ENCODE peak calls at places on chromosomes 6 and 20, in five cellular contexts. One of them, this sample, is unnamed.

GRCh38 chr6:87104657-87105056 is 9.8 kb upstream of the CGA start:
- DNase-seq in mesendoderm: no peak
- DNase-seq in H1: no peak
- DNase-seq in IMR-90: no peak
- DNase-seq in neuronal stem cell: no peak
- DNase-seq in this sample: no peak

GRCh38 chr6:42618686-42619085 is 54.9 kb downstream of the UBR2 start:
- DNase-seq in IMR-90: peak; percentile 83
- DNase-seq in mesendoderm: no peak
- DNase-seq in H1: no peak
- DNase-seq in neuronal stem cell: no peak
- DNase-seq in this sample: peak; percentile 10

GRCh38 chr6:14324042-14324441 is 206.5 kb downstream of the CD83 start:
- DNase-seq in neuronal stem cell: no peak
- DNase-seq in H1: no peak
- DNase-seq in IMR-90: peak; percentile 11
- DNase-seq in mesendoderm: no peak
- DNase-seq in this sample: no peak

GRCh38 chr6:3273707-3274521 is 15.2 kb downstream of the PSMG4 start:
- DNase-seq in H1: no peak
- DNase-seq in IMR-90: no peak
- DNase-seq in neuronal stem cell: no peak
- DNase-seq in mesendoderm: no peak
- DNase-seq in this sample: no peak

GRCh38 chr20:15643713-15644112 is 929.5 kb downstream of the KIF16B start:
- DNase-seq in H1: no peak
- DNase-seq in IMR-90: peak; percentile 10
- DNase-seq in neuronal stem cell: no peak
- DNase-seq in mesendoderm: peak; percentile 34
- DNase-seq in this sample: no peak

GRCh38 chr6:100453701-100454521 is 10.8 kb downstream of the SIM1 start:
- DNase-seq in H1: no peak
- DNase-seq in IMR-90: no peak
- DNase-seq in mesendoderm: peak; percentile 84
- DNase-seq in neuronal stem cell: peak; percentile 56
- DNase-seq in this sample: peak; percentile 53

GRCh38 chr6:165662671-165663282 is at the start of gene PDE10A:
- DNase-seq in mesendoderm: peak; percentile 74
- DNase-seq in neuronal stem cell: peak; percentile 68
- DNase-seq in IMR-90: peak; percentile 55
- DNase-seq in H1: no peak
- DNase-seq in this sample: peak; percentile 75

GRCh38 chr6:76416821-76417605 is 344.6 kb upstream of the IMPG1 start:
- DNase-seq in IMR-90: no peak
- DNase-seq in mesendoderm: no peak
- DNase-seq in H1: no peak
- DNase-seq in neuronal stem cell: no peak
- DNase-seq in this sample: no peak

GRCh38 chr6:39543117-39543516 is 182.1 kb downstream of the KIF6 start:
- DNase-seq in neuronal stem cell: no peak
- DNase-seq in mesendoderm: no peak
- DNase-seq in IMR-90: no peak
- DNase-seq in H1: no peak
- DNase-seq in this sample: no peak

GRCh38 chr20:45176526-45176925 is 1.8 kb downstream of the PI3 start:
- DNase-seq in neuronal stem cell: no peak
- DNase-seq in mesendoderm: no peak
- DNase-seq in H1: no peak
- DNase-seq in IMR-90: no peak
- DNase-seq in this sample: no peak

GRCh38 chr20:24016560-24016959 is 28.0 kb upstream of the GGTLC1 start:
- DNase-seq in mesendoderm: no peak
- DNase-seq in neuronal stem cell: no peak
- DNase-seq in IMR-90: no peak
- DNase-seq in H1: no peak
- DNase-seq in this sample: no peak

GRCh38 chr6:14046476-14047068 is 71.0 kb upstream of the CD83 start:
- DNase-seq in neuronal stem cell: peak; percentile 38
- DNase-seq in mesendoderm: peak; percentile 62
- DNase-seq in IMR-90: peak; percentile 48
- DNase-seq in H1: peak; percentile 23
- DNase-seq in this sample: peak; percentile 35

GRCh38 chr6:12748815-12749521 is 32.4 kb downstream of the PHACTR1 start:
- DNase-seq in IMR-90: no peak
- DNase-seq in mesendoderm: no peak
- DNase-seq in neuronal stem cell: peak; percentile 49
- DNase-seq in H1: peak; percentile 57
- DNase-seq in this sample: no peak

GRCh38 chr6:103874575-103874974 is 985.1 kb downstream of the HACE1 start:
- DNase-seq in mesendoderm: peak; percentile 85
- DNase-seq in IMR-90: no peak
- DNase-seq in H1: no peak
- DNase-seq in neuronal stem cell: no peak
- DNase-seq in this sample: no peak

GRCh38 chr6:36381502-36382389 is 5.7 kb downstream of the ETV7 start:
- DNase-seq in IMR-90: no peak
- DNase-seq in mesendoderm: no peak
- DNase-seq in neuronal stem cell: no peak
- DNase-seq in H1: no peak
- DNase-seq in this sample: peak; percentile 72

GRCh38 chr6:163347021-163347446 is 67.5 kb upstream of the QKI start:
- DNase-seq in H1: no peak
- DNase-seq in IMR-90: no peak
- DNase-seq in neuronal stem cell: no peak
- DNase-seq in mesendoderm: no peak
- DNase-seq in this sample: no peak

GRCh38 chr6:22940571-22941290 is 371.4 kb downstream of the HDGFL1 start:
- DNase-seq in neuronal stem cell: no peak
- DNase-seq in H1: no peak
- DNase-seq in mesendoderm: no peak
- DNase-seq in IMR-90: no peak
- DNase-seq in this sample: no peak

GRCh38 chr20:634526-634925 is 18.5 kb downstream of the SRXN1 start:
- DNase-seq in H1: no peak
- DNase-seq in mesendoderm: no peak
- DNase-seq in neuronal stem cell: no peak
- DNase-seq in IMR-90: no peak
- DNase-seq in this sample: no peak

GRCh38 chr20:58712823-58713731 is 20.5 kb downstream of the NPEPL1 start:
- DNase-seq in neuronal stem cell: no peak
- DNase-seq in mesendoderm: no peak
- DNase-seq in H1: no peak
- DNase-seq in IMR-90: no peak
- DNase-seq in this sample: no peak

GRCh38 chr6:17867880-17868279 is 119.6 kb downstream of the KIF13A start:
- DNase-seq in H1: no peak
- DNase-seq in neuronal stem cell: no peak
- DNase-seq in mesendoderm: no peak
- DNase-seq in IMR-90: peak; percentile 81
- DNase-seq in this sample: no peak

GRCh38 chr6:113879186-113880096 is 22.3 kb downstream of the MARCKS start:
- DNase-seq in neuronal stem cell: peak; percentile 31
- DNase-seq in IMR-90: peak; percentile 83
- DNase-seq in H1: no peak
- DNase-seq in mesendoderm: peak; percentile 84
- DNase-seq in this sample: peak; percentile 44

GRCh38 chr6:133641111-133641510 is 247.8 kb upstream of the TCF21 start:
- DNase-seq in mesendoderm: no peak
- DNase-seq in IMR-90: no peak
- DNase-seq in neuronal stem cell: no peak
- DNase-seq in H1: no peak
- DNase-seq in this sample: no peak

GRCh38 chr6:159984268-159984786 is 15.4 kb downstream of the IGF2R start:
- DNase-seq in neuronal stem cell: no peak
- DNase-seq in mesendoderm: no peak
- DNase-seq in H1: no peak
- DNase-seq in IMR-90: peak; percentile 93
- DNase-seq in this sample: peak; percentile 88

GRCh38 chr6:110738899-110739365 is 76.3 kb downstream of the CDK19 start:
- DNase-seq in mesendoderm: no peak
- DNase-seq in IMR-90: no peak
- DNase-seq in neuronal stem cell: no peak
- DNase-seq in H1: no peak
- DNase-seq in this sample: no peak

GRCh38 chr6:25788305-25788922 is 33.9 kb downstream of the SLC17A4 start:
- DNase-seq in H1: peak; percentile 23
- DNase-seq in IMR-90: peak; percentile 51
- DNase-seq in neuronal stem cell: no peak
- DNase-seq in mesendoderm: peak; percentile 74
- DNase-seq in this sample: peak; percentile 27

GRCh38 chr6:130810307-130811030 is 16.7 kb upstream of the SMLR1 start:
- DNase-seq in H1: no peak
- DNase-seq in neuronal stem cell: no peak
- DNase-seq in mesendoderm: no peak
- DNase-seq in IMR-90: peak; percentile 50
- DNase-seq in this sample: no peak
- H4K8ac ChIP-seq in H1: no peak overlapping the region
- H4K8ac ChIP-seq in neuronal stem cell: peak overlapping the region; percentile 65
- H4K8ac ChIP-seq in mesendoderm: no peak overlapping the region
- H4K8ac ChIP-seq in IMR-90: no peak overlapping the region
- H4K8ac ChIP-seq in this sample: no peak overlapping the region

DNA sequence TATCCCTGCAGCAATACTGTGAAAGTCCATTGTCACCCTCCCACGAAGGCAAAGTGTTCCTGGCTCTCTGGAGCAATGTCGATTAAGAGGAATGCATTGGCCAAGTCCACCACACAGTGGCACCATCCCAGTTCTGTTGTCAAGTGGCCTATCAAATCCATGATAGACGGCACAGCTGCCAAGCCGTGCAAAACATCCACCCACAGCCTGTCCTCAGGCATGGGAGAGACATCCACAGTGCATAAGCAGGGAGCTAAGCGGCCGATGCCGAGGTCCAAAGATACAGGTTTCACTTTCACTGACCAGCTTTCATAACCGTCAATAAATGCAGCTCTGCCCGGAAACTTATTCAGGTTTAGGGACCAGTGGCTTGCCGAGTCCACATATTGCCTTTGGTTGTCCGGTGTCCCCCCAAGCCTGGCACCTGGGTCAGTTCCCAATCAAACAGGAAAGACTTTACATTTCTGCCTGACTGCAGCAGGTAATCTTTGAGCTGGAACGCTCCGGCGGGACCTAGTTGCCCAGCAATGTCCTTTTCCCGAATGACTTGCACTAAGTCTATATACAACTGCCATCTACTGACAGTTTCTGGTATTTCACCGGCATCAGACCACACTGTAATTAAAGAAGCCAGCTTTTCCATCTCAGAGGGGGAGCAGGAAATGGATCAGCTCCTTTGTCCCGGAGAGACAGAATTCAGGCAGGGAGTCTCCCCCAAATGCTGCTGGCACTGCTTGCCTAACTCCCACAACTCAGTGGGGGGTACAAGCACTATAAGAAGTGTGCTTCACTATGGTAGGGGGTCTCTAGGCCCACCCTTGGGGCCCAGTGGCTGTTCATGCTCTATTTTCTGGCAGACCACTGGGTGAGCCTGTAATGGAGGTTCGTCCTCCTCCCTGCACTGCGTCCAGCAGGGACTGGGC is 6.3 kb downstream of the ZKSCAN3 start:
- DNase-seq in neuronal stem cell: peak; percentile 64
- DNase-seq in IMR-90: peak; percentile 91
- DNase-seq in H1: peak; percentile 62
- DNase-seq in mesendoderm: peak; percentile 95
- DNase-seq in this sample: peak; percentile 94
- H3K18ac ChIP-seq in neuronal stem cell: peak overlapping the region; percentile 36
- H3K18ac ChIP-seq in IMR-90: no peak overlapping the region
- H3K18ac ChIP-seq in H1: peak overlapping the region; percentile 89
- H3K18ac ChIP-seq in mesendoderm: no peak overlapping the region
- H3K18ac ChIP-seq in this sample: peak overlapping the region; percentile 3

GRCh38 chr20:32737371-32738223 is 5.7 kb downstream of the COMMD7 start:
- DNase-seq in H1: no peak
- DNase-seq in IMR-90: peak; percentile 91
- DNase-seq in mesendoderm: no peak
- DNase-seq in neuronal stem cell: no peak
- DNase-seq in this sample: no peak

GRCh38 chr20:32741151-32741550 is 2.1 kb downstream of the COMMD7 start:
- DNase-seq in IMR-90: no peak
- DNase-seq in mesendoderm: no peak
- DNase-seq in neuronal stem cell: no peak
- DNase-seq in H1: no peak
- DNase-seq in this sample: no peak

GRCh38 chr20:32742322-32743236 is 688 bp downstream of the COMMD7 start:
- DNase-seq in neuronal stem cell: no peak
- DNase-seq in IMR-90: no peak
- DNase-seq in mesendoderm: peak; percentile 87
- DNase-seq in H1: no peak
- DNase-seq in this sample: no peak

DNA sequence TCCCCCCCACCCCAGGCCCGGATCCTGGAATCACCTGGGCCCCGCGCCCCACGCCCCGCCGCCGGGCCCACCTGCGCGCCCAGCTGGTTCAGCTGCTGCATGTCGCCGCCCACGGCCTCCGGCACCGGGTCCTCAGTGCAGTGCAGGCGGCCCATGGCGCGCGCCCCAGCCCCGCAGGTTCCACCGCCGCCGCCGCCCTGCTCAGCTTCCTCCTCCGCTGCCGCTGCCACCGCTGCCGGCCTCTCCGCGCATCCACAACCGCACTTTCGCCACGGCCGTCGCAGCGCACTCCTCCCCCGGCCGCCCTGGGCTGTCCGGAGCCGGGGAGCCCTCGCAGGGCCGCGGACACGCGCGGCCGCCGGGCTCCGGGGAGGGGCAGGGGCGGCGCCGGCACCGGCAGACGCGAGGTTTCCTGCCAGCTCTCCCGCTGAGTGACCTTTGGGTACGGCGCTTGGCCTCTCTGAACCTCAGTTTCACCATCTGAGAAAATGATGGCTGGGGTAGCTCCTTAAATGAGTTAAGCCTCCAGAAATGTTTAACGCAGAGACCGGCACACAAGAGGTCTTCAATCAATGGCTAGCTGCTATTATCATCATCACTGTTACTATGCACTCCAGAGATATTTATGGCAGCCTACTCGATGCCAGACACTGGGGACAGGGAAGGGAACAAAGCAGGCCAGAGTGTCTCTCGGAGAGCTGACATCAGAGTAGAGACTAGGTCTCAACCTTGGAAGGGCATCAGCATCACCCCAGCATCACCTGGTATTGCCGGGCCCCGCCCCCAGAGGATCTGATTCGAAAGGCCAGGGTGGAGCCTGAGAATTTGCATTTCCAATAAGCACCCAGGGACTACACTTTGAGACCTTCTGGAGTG is at the start of gene COMMD7:
- DNase-seq in neuronal stem cell: no peak
- DNase-seq in IMR-90: peak; percentile 44
- DNase-seq in mesendoderm: peak; percentile 84
- DNase-seq in H1: no peak
- DNase-seq in this sample: peak; percentile 81
- H4K8ac ChIP-seq in neuronal stem cell: no peak within 1 kb of the TSS
- H4K8ac ChIP-seq in IMR-90: peak within 1 kb of the TSS; percentile 91
- H4K8ac ChIP-seq in mesendoderm: peak within 1 kb of the TSS; percentile 90
- H4K8ac ChIP-seq in H1: peak within 1 kb of the TSS; percentile 87
- H4K8ac ChIP-seq in this sample: peak within 1 kb of the TSS; percentile 95

GRCh38 chr6:15906393-15906976 is 222.4 kb upstream of the MYLIP start:
- DNase-seq in mesendoderm: no peak
- DNase-seq in neuronal stem cell: no peak
- DNase-seq in H1: no peak
- DNase-seq in IMR-90: no peak
- DNase-seq in this sample: peak; percentile 90
- H3K18ac ChIP-seq in mesendoderm: no peak overlapping the region
- H3K18ac ChIP-seq in neuronal stem cell: no peak overlapping the region
- H3K18ac ChIP-seq in H1: peak overlapping the region; percentile 27
- H3K18ac ChIP-seq in IMR-90: no peak overlapping the region
- H3K18ac ChIP-seq in this sample: no peak overlapping the region

This sample was measured in trophoblast cell.